ENCODE peak calls at places on chromosomes 11 and 22, in ten cellular contexts. A is GM10248; D is NCI-H2081; B is GM12865; P is activated T-cell treated with anti-CD3 and anti-CD28 coated beads, Interleukin-2, amount 50 U/mL, for 48 hours; H is H54; N is NCI-H460; K is NCI-H524; F is activated T-helper 1 cell treated with Interleukin-2 at 50 U/mL for 16 hours; C is left ventricle myocardium inferior. I is an unnamed sample.

GRCh38 chr11:44388828-44389645 is 79.1 kb upstream of the ALX4 start:
- DNase-seq in P (no peak), H (no peak), K (no peak), N (no peak), F (no peak), C (no peak), A (no peak), D (no peak), B (no peak), I (no peak)

GRCh38 chr22:46079093-46079860 is 71.0 kb upstream of the PPARA start:
- DNase-seq in D (no peak), H (no peak), P (no peak), A (no peak), N (no peak), C (peak), F (no peak), B (no peak), K (no peak), I (no peak)

GRCh38 chr11:128135451-128135850 is 451.9 kb downstream of the ETS1 start:
- DNase-seq in B (no peak), N (no peak), C (no peak), D (no peak), F (no peak), K (no peak), P (no peak), H (no peak), A (no peak), I (no peak)

GRCh38 chr11:61024938-61025818 is 53.7 kb downstream of the CD6 start:
- DNase-seq in B (no peak), A (no peak), P (no peak), D (no peak), C (no peak), H (no peak), K (no peak), N (no peak), F (no peak), I (no peak)

GRCh38 chr11:100761806-100762205 is 74.7 kb downstream of the ARHGAP42 start:
- DNase-seq in C (no peak), P (no peak), K (peak), D (no peak), F (no peak), A (no peak), H (no peak), N (no peak), B (no peak), I (no peak)

GRCh38 chr22:37161442-37161841 is 11.7 kb upstream of the IL2RB start:
- DNase-seq in C (no peak), D (no peak), K (no peak), H (no peak), A (no peak), B (peak), N (no peak), P (peak), F (no peak), I (no peak)

GRCh38 chr11:102168483-102168882 is 58.2 kb downstream of the YAP1 start:
- DNase-seq in A (no peak), P (no peak), H (no peak), N (no peak), B (no peak), F (no peak), C (no peak), K (no peak), D (no peak), I (no peak)

GRCh38 chr22:47112994-47113879 is 350.8 kb downstream of the TBC1D22A start:
- DNase-seq in P (no peak), B (no peak), F (no peak), D (no peak), K (no peak), N (no peak), H (no peak), C (no peak), A (no peak), I (no peak)

GRCh38 chr11:1300569-1301187 is 8.8 kb downstream of the TOLLIP start:
- DNase-seq in K (no peak), F (no peak), P (no peak), N (no peak), C (no peak), D (no peak), H (no peak), A (no peak), B (no peak), I (no peak)

GRCh38 chr11:121780971-121781370 is 328.2 kb upstream of the SORL1-AS1 start:
- DNase-seq in H (no peak), F (no peak), A (no peak), C (no peak), B (no peak), P (no peak), K (no peak), D (no peak), N (no peak), I (no peak)

GRCh38 chr11:123509737-123510578 is 79.9 kb downstream of the GRAMD1B start:
- DNase-seq in D (peak), F (no peak), A (no peak), H (peak), K (peak), C (no peak), P (no peak), B (no peak), N (no peak), I (no peak)

GRCh38 chr22:35229865-35230264 is 27.4 kb upstream of the HMGXB4 start:
- DNase-seq in N (no peak), P (no peak), H (no peak), C (no peak), B (peak), A (no peak), K (no peak), F (no peak), D (no peak), I (no peak)